ENCODE peak calls at places on chromosome 20, in six cellular contexts. Y is heart right ventricle, L is pancreas, X is Peyer's patch, J is HepG2, N is hepatocyte. Q is an unnamed sample.
A peak's percentile ranks its signal among the peaks of the same experiment; 100 is the strongest.

GRCh38 chr20:62196286-62196685 is 13.5 kb downstream of the MTG2 start:
- DNase-seq in J (no peak), N (no peak), L (no peak), X (peak; percentile 23), Y (no peak), Q (no peak)

GRCh38 chr20:38843346-38843745 is 37.8 kb downstream of the PPP1R16B start:
- DNase-seq in N (no peak), Y (no peak), L (no peak), J (no peak), X (no peak), Q (no peak)

GRCh38 chr20:16548073-16548672 is 25.1 kb downstream of the KIF16B start:
- DNase-seq in Y (no peak), J (no peak), L (no peak), X (no peak), N (no peak), Q (no peak)

GRCh38 chr20:51001697-51002265 is 21.1 kb downstream of the KCNG1 start:
- DNase-seq in J (no peak), X (no peak), L (no peak), Y (no peak), N (no peak), Q (no peak)

GRCh38 chr20:1822564-1823420 is 72.4 kb upstream of the SIRPA start:
- DNase-seq in X (no peak), L (no peak), Y (no peak), N (no peak), J (peak; percentile 39), Q (no peak)

GRCh38 chr20:24672886-24673677 is 203.7 kb downstream of the SYNDIG1 start:
- DNase-seq in L (no peak), N (no peak), J (no peak), X (peak; percentile 19), Y (no peak), Q (no peak)

GRCh38 chr20:36273414-36274247 is 32.5 kb upstream of the DLGAP4 start:
- DNase-seq in L (no peak), N (no peak), Y (no peak), X (no peak), J (no peak), Q (no peak)

GRCh38 chr20:61236677-61237076 is 15.4 kb upstream of the CDH4 start:
- DNase-seq in L (no peak), J (no peak), Y (no peak), N (no peak), X (no peak), Q (no peak)

GRCh38 chr20:62952373-62953166 is at the start of gene SLC17A9:
- DNase-seq in N (peak; percentile 91), X (peak; percentile 90), L (peak; percentile 68), J (peak; percentile 94), Y (peak; percentile 68), Q (peak; percentile 98)

GRCh38 chr20:52340036-52340634 is 148.6 kb upstream of the ZFP64 start:
- DNase-seq in N (no peak), L (no peak), Y (no peak), J (peak; percentile 54), X (no peak), Q (no peak)

GRCh38 chr20:63044605-63045004 is 37.8 kb upstream of the BHLHE23 start:
- DNase-seq in X (no peak), J (no peak), L (no peak), Y (no peak), N (no peak), Q (no peak)

GRCh38 chr20:25697132-25697446 is 436 bp upstream of the ZNF337 start:
- DNase-seq in X (no peak), Y (no peak), N (no peak), J (no peak), L (no peak), Q (no peak)

GRCh38 chr20:56372850-56373249 is 14.1 kb downstream of the FAM210B start:
- DNase-seq in X (no peak), J (no peak), N (no peak), L (no peak), Y (no peak), Q (no peak)

GRCh38 chr20:8589956-8590355 is 457.9 kb downstream of the PLCB1 start:
- DNase-seq in L (no peak), X (no peak), Y (no peak), N (no peak), J (no peak), Q (no peak)

GRCh38 chr20:16459019-16459700 is 114.1 kb downstream of the KIF16B start:
- DNase-seq in J (no peak), Y (no peak), L (no peak), X (no peak), N (peak; percentile 35), Q (no peak)

GRCh38 chr20:63520939-63521601 is 505 bp downstream of the PPDPF start:
- DNase-seq in Y (peak; percentile 75), N (peak; percentile 93), X (peak; percentile 88), L (peak; percentile 89), J (peak; percentile 40), Q (peak; percentile 77)

GRCh38 chr20:54355631-54356280 is 119.6 kb upstream of the DOK5 start:
- DNase-seq in L (no peak), N (no peak), Y (no peak), J (no peak), X (no peak), Q (no peak)

GRCh38 chr20:47205577-47206123 is 150.8 kb downstream of the ZMYND8 start:
- DNase-seq in Y (peak; percentile 76), N (peak; percentile 49), L (no peak), X (no peak), J (peak; percentile 78), Q (peak; percentile 80)

DNA sequence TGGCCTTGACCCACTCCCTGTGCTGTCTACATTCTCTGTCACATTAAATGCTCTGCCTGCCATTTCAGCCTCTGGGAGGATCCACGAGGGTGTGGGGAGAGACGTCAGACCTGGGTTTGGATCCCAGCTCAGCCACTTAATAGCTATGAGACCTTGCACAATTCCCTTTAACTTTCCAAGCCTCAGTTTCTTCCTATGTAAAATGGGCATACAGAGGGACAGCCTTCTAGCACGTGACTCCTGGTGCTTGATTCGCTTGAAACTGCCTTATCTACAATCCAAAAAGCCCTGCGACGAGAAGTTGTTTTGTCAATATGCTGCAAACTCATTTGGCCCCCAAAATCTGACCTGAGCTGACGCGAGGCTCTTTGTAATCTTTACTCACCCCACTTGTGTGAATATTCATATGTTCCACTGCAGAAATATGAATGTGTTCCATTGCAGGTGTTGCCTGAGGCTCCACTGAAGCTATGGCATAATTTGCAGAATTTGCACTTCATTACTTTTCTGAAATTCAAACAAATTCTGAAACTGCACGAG is 40.1 kb downstream of the TOX2 start:
- DNase-seq in X (no peak), J (no peak), N (no peak), L (no peak), Y (no peak), Q (no peak)
- H3K4me1 ChIP-seq in X (peaks cover 31% of the 10 kb centered on the region), J (peaks cover 22% of the 10 kb centered on the region), N (peaks cover 13% of the 10 kb centered on the region), L (peaks cover 11% of the 10 kb centered on the region), Y (peaks cover 30% of the 10 kb centered on the region), Q (peaks cover 43% of the 10 kb centered on the region)

GRCh38 chr20:10076126-10077080 is 41.6 kb downstream of the ANKEF1 start:
- DNase-seq in J (no peak), L (no peak), Y (no peak), X (no peak), N (no peak), Q (no peak)

GRCh38 chr20:10078403-10078802 is 43.6 kb downstream of the ANKEF1 start:
- DNase-seq in Y (no peak), L (no peak), J (no peak), X (no peak), N (no peak), Q (no peak)

GRCh38 chr20:10077886-10078285 is 43.1 kb downstream of the ANKEF1 start:
- DNase-seq in N (no peak), X (no peak), J (no peak), Y (no peak), L (no peak), Q (no peak)

GRCh38 chr20:10075606-10076005 is 40.8 kb downstream of the ANKEF1 start:
- DNase-seq in Y (no peak), X (no peak), J (no peak), N (no peak), L (no peak), Q (no peak)

GRCh38 chr20:10077081-10077471 is 42.3 kb downstream of the ANKEF1 start:
- DNase-seq in J (no peak), L (no peak), X (no peak), N (peak; percentile 23), Y (no peak), Q (no peak)
- TF ChIP-seq CTCF in J (peak; percentile 61), L (no peak), X (no peak), N (peak; percentile 31), Y (peak; percentile 20), Q (peak; percentile 24)

GRCh38 chr20:31663838-31664695 is 26.4 kb downstream of the COX4I2 start:
- DNase-seq in N (peak; percentile 79), X (peak; percentile 76), L (peak; percentile 69), J (peak; percentile 97), Y (no peak), Q (peak; percentile 48)

GRCh38 chr20:31664696-31665354 is 27.1 kb downstream of the COX4I2 start:
- DNase-seq in Y (no peak), X (no peak), L (peak; percentile 50), N (no peak), J (no peak), Q (peak; percentile 42)

GRCh38 chr20:31662372-31662854 is 24.7 kb downstream of the COX4I2 start:
- DNase-seq in L (no peak), N (no peak), Y (no peak), X (no peak), J (no peak), Q (no peak)

GRCh38 chr20:31661625-31662371 is 24.1 kb downstream of the COX4I2 start:
- DNase-seq in L (peak; percentile 87), N (peak; percentile 92), J (peak; percentile 76), Y (peak; percentile 87), X (peak; percentile 91), Q (peak; percentile 84)

DNA sequence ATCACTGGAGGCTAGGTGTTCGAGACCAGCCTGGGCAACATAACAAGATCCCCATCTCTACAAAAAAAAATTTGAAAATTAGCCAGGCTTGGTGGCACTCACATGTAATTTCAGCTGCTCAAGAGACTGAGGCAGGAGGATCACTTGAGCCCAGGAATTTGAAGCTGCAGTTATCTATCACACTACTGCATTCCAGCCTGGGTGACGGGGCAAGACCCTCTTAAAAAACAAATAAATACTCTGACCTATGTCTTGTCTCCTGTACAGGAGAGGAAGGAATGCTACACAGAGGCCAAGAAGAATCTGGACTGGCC is 25.8 kb downstream of the COX4I2 start:
- DNase-seq in L (no peak), J (no peak), N (no peak), X (no peak), Y (no peak), Q (no peak)
- H3K4me1 ChIP-seq in L (peaks cover 29% of the 10 kb centered on the region), J (peaks cover 81% of the 10 kb centered on the region), N (peaks cover 40% of the 10 kb centered on the region), X (peaks cover 9% of the 10 kb centered on the region), Y (peaks cover 67% of the 10 kb centered on the region), Q (no peaks in the 10 kb centered on the region)

GRCh38 chr20:6178537-6178936 is 55.7 kb upstream of the FERMT1 start:
- DNase-seq in X (no peak), L (no peak), J (peak; percentile 39), N (peak; percentile 60), Y (no peak), Q (no peak)

GRCh38 chr20:6185268-6185667 is 62.4 kb upstream of the FERMT1 start:
- DNase-seq in J (no peak), X (no peak), N (peak; percentile 11), Y (no peak), L (no peak), Q (no peak)

GRCh38 chr20:6180531-6180930 is 57.7 kb upstream of the FERMT1 start:
- DNase-seq in X (no peak), L (no peak), N (no peak), Y (no peak), J (no peak), Q (no peak)

DNA sequence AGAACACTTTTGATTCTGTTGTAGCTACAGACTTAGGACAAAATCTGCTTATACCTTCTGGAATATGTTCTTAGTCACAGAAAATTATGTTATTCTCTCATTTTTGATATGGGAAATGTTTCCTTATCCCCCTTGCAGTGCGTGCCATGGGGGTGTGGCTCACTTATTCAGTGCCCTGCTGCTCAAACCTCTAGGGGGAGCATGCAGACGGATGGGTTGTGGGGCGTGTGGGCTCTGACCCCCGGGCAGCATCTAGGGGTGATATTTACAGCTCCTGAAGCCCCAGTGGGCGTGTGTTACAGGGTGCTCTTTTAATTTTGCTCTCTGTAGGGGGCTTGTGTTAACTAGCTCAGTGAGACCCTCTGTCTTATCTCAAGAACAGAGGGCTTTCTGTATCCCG is 61.3 kb upstream of the FERMT1 start:
- DNase-seq in L (no peak), X (no peak), J (peak; percentile 12), Y (no peak), N (no peak), Q (no peak)
- TF ChIP-seq CTCF in L (no peak), X (no peak), J (peak; percentile 30), Y (no peak), N (no peak), Q (no peak)